ENCODE peak calls at places on chromosomes 2 and 18, in four cellular contexts. One of them, this sample, is unnamed.

GRCh38 chr2:156593011-156593921 is 157.1 kb downstream of the GPD2 start:
- DNase-seq in GM12864: no peak
- DNase-seq in CD8-positive, alpha-beta T cell: no peak
- DNase-seq in HFF-Myc: no peak
- DNase-seq in this sample: no peak

GRCh38 chr2:99403524-99403923 is 66.3 kb downstream of the EIF5B start:
- DNase-seq in HFF-Myc: no peak
- DNase-seq in GM12864: no peak
- DNase-seq in CD8-positive, alpha-beta T cell: no peak
- DNase-seq in this sample: peak

GRCh38 chr2:173588931-173589369 is 234.3 kb downstream of the CDCA7 start:
- DNase-seq in HFF-Myc: no peak
- DNase-seq in GM12864: no peak
- DNase-seq in CD8-positive, alpha-beta T cell: no peak
- DNase-seq in this sample: peak

GRCh38 chr2:144181006-144181405 is 338.9 kb downstream of the ZEB2 start:
- DNase-seq in HFF-Myc: no peak
- DNase-seq in CD8-positive, alpha-beta T cell: no peak
- DNase-seq in GM12864: no peak
- DNase-seq in this sample: no peak

GRCh38 chr2:226308981-226309380 is 490.6 kb downstream of the IRS1 start:
- DNase-seq in HFF-Myc: peak
- DNase-seq in GM12864: no peak
- DNase-seq in CD8-positive, alpha-beta T cell: no peak
- DNase-seq in this sample: no peak

GRCh38 chr2:95509408-95509807 is 24.9 kb upstream of the TRIM43B start:
- DNase-seq in CD8-positive, alpha-beta T cell: no peak
- DNase-seq in HFF-Myc: no peak
- DNase-seq in GM12864: no peak
- DNase-seq in this sample: no peak

GRCh38 chr2:168157926-168158325 is 89.5 kb downstream of the STK39 start:
- DNase-seq in GM12864: no peak
- DNase-seq in CD8-positive, alpha-beta T cell: no peak
- DNase-seq in HFF-Myc: no peak
- DNase-seq in this sample: no peak

GRCh38 chr18:23523429-23524212 is 20.3 kb downstream of the RMC1 start:
- DNase-seq in CD8-positive, alpha-beta T cell: no peak
- DNase-seq in GM12864: no peak
- DNase-seq in HFF-Myc: no peak
- DNase-seq in this sample: no peak

GRCh38 chr18:39835303-39836030 is 2119.6 kb upstream of the PIK3C3 start:
- DNase-seq in GM12864: no peak
- DNase-seq in HFF-Myc: no peak
- DNase-seq in CD8-positive, alpha-beta T cell: no peak
- DNase-seq in this sample: no peak

GRCh38 chr2:224751996-224752698 is 36.0 kb upstream of the CCDC195 start:
- DNase-seq in CD8-positive, alpha-beta T cell: no peak
- DNase-seq in GM12864: no peak
- DNase-seq in HFF-Myc: no peak
- DNase-seq in this sample: no peak

GRCh38 chr18:50099725-50100414 is 95.1 kb downstream of the MYO5B start:
- DNase-seq in CD8-positive, alpha-beta T cell: no peak
- DNase-seq in GM12864: peak
- DNase-seq in HFF-Myc: peak
- DNase-seq in this sample: peak

GRCh38 chr2:10301946-10302478 is 692 bp upstream of the HPCAL1 start:
- DNase-seq in CD8-positive, alpha-beta T cell: no peak
- DNase-seq in HFF-Myc: no peak
- DNase-seq in GM12864: no peak
- DNase-seq in this sample: no peak

GRCh38 chr2:191959209-191959608 is 112.3 kb upstream of the CAVIN2 start:
- DNase-seq in HFF-Myc: no peak
- DNase-seq in CD8-positive, alpha-beta T cell: no peak
- DNase-seq in GM12864: no peak
- DNase-seq in this sample: no peak

GRCh38 chr2:205869439-205869838 is 187.1 kb downstream of the NRP2 start:
- DNase-seq in GM12864: no peak
- DNase-seq in HFF-Myc: no peak
- DNase-seq in CD8-positive, alpha-beta T cell: no peak
- DNase-seq in this sample: no peak

GRCh38 chr18:3703732-3704176 is 253.8 kb downstream of the TGIF1 start:
- DNase-seq in CD8-positive, alpha-beta T cell: peak
- DNase-seq in HFF-Myc: peak
- DNase-seq in GM12864: no peak
- DNase-seq in this sample: no peak

GRCh38 chr2:23601301-23601965 is 216.5 kb downstream of the KLHL29 start:
- DNase-seq in HFF-Myc: no peak
- DNase-seq in GM12864: no peak
- DNase-seq in CD8-positive, alpha-beta T cell: no peak
- DNase-seq in this sample: no peak

GRCh38 chr2:10252651-10253050 is 50.1 kb upstream of the HPCAL1 start:
- DNase-seq in HFF-Myc: no peak
- DNase-seq in GM12864: no peak
- DNase-seq in CD8-positive, alpha-beta T cell: no peak
- DNase-seq in this sample: no peak

GRCh38 chr18:12657048-12657848 is 659 bp downstream of the SPIRE1 start:
- DNase-seq in GM12864: no peak
- DNase-seq in CD8-positive, alpha-beta T cell: peak
- DNase-seq in HFF-Myc: no peak
- DNase-seq in this sample: no peak

GRCh38 chr2:30203156-30203555 is 28.2 kb upstream of the LBH start:
- DNase-seq in CD8-positive, alpha-beta T cell: no peak
- DNase-seq in HFF-Myc: no peak
- DNase-seq in GM12864: no peak
- DNase-seq in this sample: no peak

GRCh38 chr2:235605999-235606715 is 112.3 kb downstream of the AGAP1 start:
- DNase-seq in CD8-positive, alpha-beta T cell: no peak
- DNase-seq in HFF-Myc: peak
- DNase-seq in GM12864: no peak
- DNase-seq in this sample: no peak

GRCh38 chr2:236819275-236820002 is 249.8 kb downstream of the ACKR3 start:
- DNase-seq in GM12864: no peak
- DNase-seq in CD8-positive, alpha-beta T cell: no peak
- DNase-seq in HFF-Myc: no peak
- DNase-seq in this sample: no peak

GRCh38 chr2:134845028-134845427 is 6.6 kb downstream of the ACMSD start:
- DNase-seq in CD8-positive, alpha-beta T cell: no peak
- DNase-seq in GM12864: no peak
- DNase-seq in HFF-Myc: no peak
- DNase-seq in this sample: no peak

GRCh38 chr2:232203936-232204335 is 174.6 kb upstream of the ALPP start:
- DNase-seq in CD8-positive, alpha-beta T cell: no peak
- DNase-seq in HFF-Myc: no peak
- DNase-seq in GM12864: no peak
- DNase-seq in this sample: no peak
- TF ChIP-seq CTCF in CD8-positive, alpha-beta T cell: no peak
- TF ChIP-seq CTCF in HFF-Myc: no peak
- TF ChIP-seq CTCF in GM12864: no peak
- TF ChIP-seq CTCF in this sample: no peak

GRCh38 chr2:160157861-160158813 is 41.9 kb downstream of the ITGB6 start:
- DNase-seq in CD8-positive, alpha-beta T cell: no peak
- DNase-seq in GM12864: no peak
- DNase-seq in HFF-Myc: no peak
- DNase-seq in this sample: peak
- H3K4me3 ChIP-seq in CD8-positive, alpha-beta T cell: no peak
- H3K4me3 ChIP-seq in GM12864: no peak
- H3K4me3 ChIP-seq in HFF-Myc: no peak
- H3K4me3 ChIP-seq in this sample: no peak

GRCh38 chr18:47756364-47757016 is 174.0 kb downstream of the SMAD2 start:
- DNase-seq in HFF-Myc: no peak
- DNase-seq in GM12864: no peak
- DNase-seq in CD8-positive, alpha-beta T cell: peak
- DNase-seq in this sample: no peak

GRCh38 chr18:47752796-47753645 is 177.4 kb downstream of the SMAD2 start:
- DNase-seq in CD8-positive, alpha-beta T cell: no peak
- DNase-seq in GM12864: no peak
- DNase-seq in HFF-Myc: no peak
- DNase-seq in this sample: no peak

GRCh38 chr18:47755102-47755456 is 175.4 kb downstream of the SMAD2 start:
- DNase-seq in HFF-Myc: no peak
- DNase-seq in GM12864: no peak
- DNase-seq in CD8-positive, alpha-beta T cell: no peak
- DNase-seq in this sample: no peak

GRCh38 chr18:47754311-47755101 is 176.0 kb downstream of the SMAD2 start:
- DNase-seq in HFF-Myc: no peak
- DNase-seq in CD8-positive, alpha-beta T cell: peak
- DNase-seq in GM12864: no peak
- DNase-seq in this sample: no peak

GRCh38 chr18:47758000-47758399 is 172.5 kb downstream of the SMAD2 start:
- DNase-seq in CD8-positive, alpha-beta T cell: no peak
- DNase-seq in HFF-Myc: no peak
- DNase-seq in GM12864: no peak
- DNase-seq in this sample: no peak
- TF ChIP-seq CTCF in CD8-positive, alpha-beta T cell: peak
- TF ChIP-seq CTCF in HFF-Myc: peak
- TF ChIP-seq CTCF in GM12864: peak
- TF ChIP-seq CTCF in this sample: peak

GRCh38 chr2:192993059-192993458 is 798.3 kb upstream of the TMEFF2 start:
- DNase-seq in HFF-Myc: no peak
- DNase-seq in GM12864: no peak
- DNase-seq in CD8-positive, alpha-beta T cell: no peak
- DNase-seq in this sample: no peak
- H3K4me3 ChIP-seq in HFF-Myc: no peak
- H3K4me3 ChIP-seq in GM12864: no peak
- H3K4me3 ChIP-seq in CD8-positive, alpha-beta T cell: no peak
- H3K4me3 ChIP-seq in this sample: no peak

DNA sequence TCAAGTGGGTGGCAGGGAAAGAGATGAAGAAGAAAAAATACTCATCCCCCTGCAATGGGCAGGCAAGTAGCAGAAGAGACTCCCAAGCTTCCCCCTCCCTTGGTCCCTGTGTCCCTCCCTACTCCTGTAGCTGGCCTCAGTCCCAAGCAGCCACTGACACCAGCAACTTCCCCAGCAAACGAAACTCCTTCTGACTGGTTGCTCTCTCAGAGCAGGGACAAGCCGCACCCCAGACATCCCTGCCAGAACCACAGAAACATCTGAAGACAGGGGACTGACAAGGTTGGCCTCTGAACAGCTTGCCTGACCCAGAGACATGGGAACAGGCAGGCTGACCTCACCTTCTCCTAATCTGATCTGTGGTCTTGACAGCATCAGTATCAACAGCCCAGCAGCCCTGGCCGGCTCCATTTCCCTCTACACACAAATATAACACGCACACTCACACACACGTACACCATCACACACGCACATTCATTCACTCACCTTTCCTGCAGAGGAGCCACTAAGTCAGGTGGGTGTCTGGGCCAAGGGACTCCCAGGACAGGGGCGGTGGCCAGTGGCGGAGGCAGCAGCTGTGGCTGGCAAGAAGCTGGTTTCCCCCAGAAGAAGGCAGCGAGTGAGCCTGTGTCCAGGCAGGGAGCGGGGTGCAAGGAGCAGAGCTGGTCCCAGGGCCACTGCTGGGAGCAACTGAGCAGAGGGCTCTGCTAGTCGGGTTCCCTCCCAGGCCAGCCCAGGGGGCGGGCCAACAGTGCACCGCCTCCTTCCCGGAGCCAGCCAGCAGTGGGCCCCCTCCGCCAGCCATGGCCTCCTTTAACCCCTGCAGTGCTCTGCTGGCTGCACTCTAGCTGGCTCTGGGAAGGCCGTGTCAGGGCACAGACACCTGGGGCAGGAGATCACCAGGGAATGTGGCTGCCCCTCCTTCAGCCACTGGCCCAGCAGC is 59.1 kb downstream of the TNS1 start:
- DNase-seq in CD8-positive, alpha-beta T cell: no peak
- DNase-seq in GM12864: no peak
- DNase-seq in HFF-Myc: no peak
- DNase-seq in this sample: no peak
- TF ChIP-seq CTCF in CD8-positive, alpha-beta T cell: no peak
- TF ChIP-seq CTCF in GM12864: no peak
- TF ChIP-seq CTCF in HFF-Myc: no peak
- TF ChIP-seq CTCF in this sample: peak

GRCh38 chr2:64936809-64937208 is 52.4 kb upstream of the SLC1A4 start:
- DNase-seq in GM12864: no peak
- DNase-seq in CD8-positive, alpha-beta T cell: no peak
- DNase-seq in HFF-Myc: no peak
- DNase-seq in this sample: no peak
- H3K4me3 ChIP-seq in GM12864: peak
- H3K4me3 ChIP-seq in CD8-positive, alpha-beta T cell: no peak
- H3K4me3 ChIP-seq in HFF-Myc: no peak
- H3K4me3 ChIP-seq in this sample: no peak

This sample was measured in epithelial cell of proximal tubule.